ENCODE peak calls at places on chromosomes 5 and 9, in five cellular contexts. T is esophagus squamous epithelium, Z is heart right ventricle, K is amniotic stem cell, V is foreskin keratinocyte. H is an unnamed sample.

GRCh38 chr9:105877719-105878118 is 183.4 kb downstream of the TMEM38B start:
- DNase-seq in T (no peak), V (no peak), K (no peak), Z (no peak), H (no peak)

GRCh38 chr9:136853596-136854112 is 1.5 kb downstream of the MAMDC4 start:
- DNase-seq in V (no peak), Z (peak), T (no peak), K (no peak), H (no peak)

GRCh38 chr5:74477082-74477453 is 163.5 kb downstream of the ENC1 start:
- DNase-seq in V (no peak), T (no peak), K (no peak), Z (no peak), H (no peak)

GRCh38 chr5:79938468-79938867 is 52.6 kb downstream of the MTX3 start:
- DNase-seq in K (no peak), T (no peak), Z (no peak), V (peak), H (no peak)

GRCh38 chr5:11182441-11183080 is 421.5 kb upstream of the DAP start:
- DNase-seq in V (peak), T (no peak), Z (no peak), K (peak), H (no peak)

GRCh38 chr9:23826120-23826629 is at the start of gene ELAVL2:
- DNase-seq in K (peak), V (peak), Z (peak), T (peak), H (peak)

GRCh38 chr5:153775923-153776322 is 262.8 kb downstream of the FAM114A2 start:
- DNase-seq in Z (no peak), K (no peak), T (no peak), V (no peak), H (no peak)

GRCh38 chr5:168299372-168299771 is 7.9 kb downstream of the WWC1 start:
- DNase-seq in Z (no peak), V (no peak), K (no peak), T (no peak), H (no peak)

GRCh38 chr5:156367602-156368001 is 40.6 kb downstream of the SGCD start:
- DNase-seq in T (no peak), V (no peak), K (peak), Z (no peak), H (peak)

GRCh38 chr9:82513242-82513750 is 524.7 kb downstream of the SPATA31D1 start:
- DNase-seq in K (no peak), V (peak), Z (no peak), T (no peak), H (no peak)

GRCh38 chr9:136995772-136996308 is 528 bp downstream of the CLIC3 start:
- DNase-seq in T (no peak), V (peak), Z (peak), K (no peak), H (no peak)

H was measured in right atrium auricular region.